ENCODE peak calls at places on chromosomes 3 and 15, in four cellular contexts. One of them, this sample, is unnamed.

GRCh38 chr15:26970712-26971210 is at the start of gene GABRG3:
- DNase-seq in HepG2: no peak
- DNase-seq in K562: no peak
- DNase-seq in HEK293T: no peak
- DNase-seq in this sample: no peak

GRCh38 chr3:7025581-7026300 is 164.8 kb downstream of the GRM7 start:
- DNase-seq in HepG2: no peak
- DNase-seq in HEK293T: no peak
- DNase-seq in K562: no peak
- DNase-seq in this sample: no peak

GRCh38 chr3:33246786-33247185 is 28.2 kb upstream of the SUSD5 start:
- DNase-seq in K562: no peak
- DNase-seq in HepG2: no peak
- DNase-seq in HEK293T: no peak
- DNase-seq in this sample: no peak

GRCh38 chr3:46950177-46950576 is 26.4 kb downstream of the CCDC12 start:
- DNase-seq in K562: no peak
- DNase-seq in HEK293T: no peak
- DNase-seq in HepG2: no peak
- DNase-seq in this sample: no peak

GRCh38 chr3:123194552-123194951 is 7.2 kb upstream of the SEC22A start:
- DNase-seq in HepG2: peak
- DNase-seq in K562: peak
- DNase-seq in HEK293T: peak
- DNase-seq in this sample: no peak

GRCh38 chr15:39976291-39977274 is 42.7 kb downstream of the EIF2AK4 start:
- DNase-seq in HEK293T: peak
- DNase-seq in K562: no peak
- DNase-seq in HepG2: peak
- DNase-seq in this sample: no peak

GRCh38 chr3:24471480-24471879 is 23.2 kb downstream of the THRB start:
- DNase-seq in K562: no peak
- DNase-seq in HEK293T: no peak
- DNase-seq in HepG2: no peak
- DNase-seq in this sample: no peak

GRCh38 chr15:75153565-75154248 is 48.0 kb upstream of the C15orf39 start:
- DNase-seq in HEK293T: no peak
- DNase-seq in HepG2: no peak
- DNase-seq in K562: no peak
- DNase-seq in this sample: no peak

GRCh38 chr3:148999806-149000205 is 8.5 kb downstream of the GYG1 start:
- DNase-seq in HEK293T: no peak
- DNase-seq in K562: no peak
- DNase-seq in HepG2: no peak
- DNase-seq in this sample: no peak

GRCh38 chr15:40990789-40991188 is 37.5 kb downstream of the CHAC1 start:
- DNase-seq in HEK293T: no peak
- DNase-seq in HepG2: no peak
- DNase-seq in K562: no peak
- DNase-seq in this sample: no peak

GRCh38 chr15:58924326-58924725 is 9.2 kb downstream of the SLTM start:
- DNase-seq in HEK293T: no peak
- DNase-seq in K562: no peak
- DNase-seq in HepG2: no peak
- DNase-seq in this sample: no peak

GRCh38 chr3:188264231-188265213 is 110.6 kb downstream of the LPP start:
- DNase-seq in HEK293T: no peak
- DNase-seq in HepG2: peak
- DNase-seq in K562: no peak
- DNase-seq in this sample: no peak

GRCh38 chr15:88391006-88391405 is 76.2 kb downstream of the MRPL46 start:
- DNase-seq in K562: no peak
- DNase-seq in HEK293T: no peak
- DNase-seq in HepG2: no peak
- DNase-seq in this sample: no peak

GRCh38 chr15:48868549-48868948 is 9.4 kb upstream of the EID1 start:
- DNase-seq in HEK293T: no peak
- DNase-seq in K562: no peak
- DNase-seq in HepG2: no peak
- DNase-seq in this sample: no peak

GRCh38 chr15:58701376-58701775 is 48.1 kb downstream of the ADAM10 start:
- DNase-seq in HepG2: no peak
- DNase-seq in HEK293T: no peak
- DNase-seq in K562: no peak
- DNase-seq in this sample: no peak

GRCh38 chr3:183192650-183193300 is 30.2 kb upstream of the LAMP3 start:
- DNase-seq in HEK293T: no peak
- DNase-seq in HepG2: no peak
- DNase-seq in K562: no peak
- DNase-seq in this sample: no peak

GRCh38 chr15:39784125-39784524 is 1.5 kb upstream of the FSIP1 start:
- DNase-seq in K562: no peak
- DNase-seq in HepG2: no peak
- DNase-seq in HEK293T: no peak
- DNase-seq in this sample: no peak

GRCh38 chr15:70318996-70319465 is 221.3 kb upstream of the TLE3 start:
- DNase-seq in HepG2: no peak
- DNase-seq in HEK293T: no peak
- DNase-seq in K562: no peak
- DNase-seq in this sample: no peak

GRCh38 chr3:129794319-129795201 is 99.0 kb downstream of the TMCC1 start:
- DNase-seq in HEK293T: peak
- DNase-seq in HepG2: peak
- DNase-seq in K562: no peak
- DNase-seq in this sample: no peak

GRCh38 chr3:111967071-111967470 is 11.8 kb upstream of the ABHD10 start:
- DNase-seq in K562: no peak
- DNase-seq in HepG2: no peak
- DNase-seq in HEK293T: no peak
- DNase-seq in this sample: no peak

GRCh38 chr3:188646592-188646991 is 492.6 kb downstream of the LPP start:
- DNase-seq in HEK293T: no peak
- DNase-seq in HepG2: no peak
- DNase-seq in K562: no peak
- DNase-seq in this sample: no peak

GRCh38 chr15:91853501-91853967 is at the start of gene SLCO3A1:
- DNase-seq in K562: peak
- DNase-seq in HEK293T: peak
- DNase-seq in HepG2: no peak
- DNase-seq in this sample: no peak

GRCh38 chr15:67146875-67147381 is 81.5 kb downstream of the SMAD3 start:
- DNase-seq in K562: no peak
- DNase-seq in HEK293T: no peak
- DNase-seq in HepG2: peak
- DNase-seq in this sample: no peak

GRCh38 chr3:62529230-62529629 is 155.9 kb upstream of the FEZF2 start:
- DNase-seq in HEK293T: peak
- DNase-seq in HepG2: peak
- DNase-seq in K562: peak
- DNase-seq in this sample: no peak

GRCh38 chr15:95874625-95875024 is 455.9 kb upstream of the NR2F2 start:
- DNase-seq in K562: no peak
- DNase-seq in HEK293T: no peak
- DNase-seq in HepG2: no peak
- DNase-seq in this sample: no peak

GRCh38 chr15:40329804-40330203 is 6.3 kb downstream of the INAFM2 start:
- DNase-seq in HEK293T: no peak
- DNase-seq in K562: no peak
- DNase-seq in HepG2: no peak
- DNase-seq in this sample: no peak

GRCh38 chr3:173747427-173747826 is 349.9 kb downstream of the NLGN1 start:
- DNase-seq in HepG2: no peak
- DNase-seq in HEK293T: no peak
- DNase-seq in K562: no peak
- DNase-seq in this sample: no peak
- TF ChIP-seq TARDBP in HepG2: no peak
- TF ChIP-seq TARDBP in HEK293T: no peak
- TF ChIP-seq TARDBP in K562: no peak
- TF ChIP-seq TARDBP in this sample: no peak

DNA sequence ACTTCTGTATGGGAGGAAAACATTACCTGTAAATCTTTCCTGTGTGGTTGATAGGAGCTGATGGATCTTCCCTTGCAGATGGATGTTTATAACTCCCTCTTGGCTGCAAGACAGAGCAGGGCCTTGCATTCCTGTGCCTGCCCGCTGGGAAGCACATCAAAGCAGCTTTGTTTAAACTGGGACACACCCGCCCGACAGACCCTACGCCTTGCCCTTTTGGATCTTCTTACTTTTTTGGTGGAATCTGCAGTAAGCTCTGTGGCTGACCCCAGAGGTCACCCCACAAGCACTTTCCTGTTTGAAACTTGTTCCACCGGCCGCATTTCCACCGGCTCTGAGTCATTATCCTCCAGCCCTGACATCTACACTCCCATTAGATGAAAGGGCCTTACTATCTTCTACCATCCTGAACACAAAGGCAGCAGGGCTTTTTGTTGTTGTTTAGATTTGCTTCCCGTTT is 244.1 kb upstream of the STT3B start:
- DNase-seq in K562: no peak
- DNase-seq in HEK293T: no peak
- DNase-seq in HepG2: peak
- DNase-seq in this sample: no peak
- TF ChIP-seq BHLHE40 in K562: no peak
- TF ChIP-seq BHLHE40 in HEK293T: no peak
- TF ChIP-seq BHLHE40 in HepG2: no peak
- TF ChIP-seq BHLHE40 in this sample: no peak

DNA sequence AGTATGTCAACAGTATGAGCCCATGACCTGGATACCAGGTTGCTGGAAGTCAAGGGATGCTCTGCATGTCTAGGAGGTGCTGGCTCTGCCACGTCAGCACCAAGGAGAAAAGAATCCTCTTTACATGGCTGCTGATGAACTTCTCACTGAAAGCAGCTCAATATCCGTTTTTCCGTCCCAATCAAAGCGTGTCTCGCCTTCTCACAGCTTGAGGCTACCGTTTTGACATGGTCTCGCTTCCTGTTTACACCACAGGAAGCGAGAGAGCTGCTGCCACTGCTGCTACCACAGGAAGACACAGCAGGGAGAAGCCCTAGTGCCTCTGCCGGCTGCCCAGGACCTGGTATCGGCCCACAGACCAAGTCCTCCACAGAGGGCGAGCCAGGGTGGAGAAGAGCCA is 27.3 kb downstream of the STARD5 start:
- DNase-seq in HEK293T: no peak
- DNase-seq in HepG2: no peak
- DNase-seq in K562: no peak
- DNase-seq in this sample: peak
- TF ChIP-seq TARDBP in HEK293T: no peak
- TF ChIP-seq TARDBP in HepG2: no peak
- TF ChIP-seq TARDBP in K562: no peak
- TF ChIP-seq TARDBP in this sample: peak

DNA sequence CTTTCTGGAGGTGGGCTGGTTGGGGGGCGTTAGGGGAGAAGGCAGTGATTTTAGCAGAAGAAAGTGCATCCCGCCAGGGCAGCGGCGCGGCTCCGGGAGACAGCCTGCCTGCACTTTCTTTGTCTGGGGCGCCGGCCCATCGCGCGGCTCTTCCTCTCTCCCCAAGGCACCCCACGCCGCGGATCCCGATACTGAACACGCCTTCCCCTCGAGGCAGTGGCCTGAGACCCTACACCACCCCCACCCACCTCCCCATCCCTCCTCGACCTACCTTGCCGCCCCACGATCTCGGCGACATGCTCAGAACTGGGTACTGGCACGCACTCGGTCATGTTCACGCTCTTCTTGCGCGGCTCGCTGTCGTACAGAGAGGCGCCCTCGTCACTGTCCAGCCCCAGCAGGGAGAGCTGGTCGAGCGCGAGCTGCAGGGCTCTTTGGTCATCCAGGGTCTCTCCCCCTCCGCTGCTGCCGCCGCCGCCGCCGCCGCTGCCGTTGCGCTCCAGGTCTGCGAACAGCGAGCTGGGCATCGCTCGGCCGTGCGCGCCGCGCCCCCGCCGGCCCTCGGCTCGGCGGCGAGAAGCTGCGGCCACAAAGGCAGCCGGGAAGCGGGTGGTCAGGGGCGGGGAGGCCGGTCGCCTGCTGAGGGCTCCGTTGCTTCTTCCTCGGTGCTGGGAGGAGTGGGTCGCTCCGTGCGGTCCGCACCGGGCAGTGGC is 483 bp downstream of the MEX3B start:
- DNase-seq in K562: no peak
- DNase-seq in HepG2: no peak
- DNase-seq in HEK293T: peak
- DNase-seq in this sample: no peak
- TF ChIP-seq BHLHE40 in K562: no peak
- TF ChIP-seq BHLHE40 in HepG2: no peak
- TF ChIP-seq BHLHE40 in HEK293T: no peak
- TF ChIP-seq BHLHE40 in this sample: no peak

GRCh38 chr3:157131861-157132260 is 28.1 kb downstream of the CCNL1 start:
- DNase-seq in HEK293T: no peak
- DNase-seq in K562: no peak
- DNase-seq in HepG2: no peak
- DNase-seq in this sample: no peak
- TF ChIP-seq TARDBP in HEK293T: no peak
- TF ChIP-seq TARDBP in K562: no peak
- TF ChIP-seq TARDBP in HepG2: no peak
- TF ChIP-seq TARDBP in this sample: no peak

DNA sequence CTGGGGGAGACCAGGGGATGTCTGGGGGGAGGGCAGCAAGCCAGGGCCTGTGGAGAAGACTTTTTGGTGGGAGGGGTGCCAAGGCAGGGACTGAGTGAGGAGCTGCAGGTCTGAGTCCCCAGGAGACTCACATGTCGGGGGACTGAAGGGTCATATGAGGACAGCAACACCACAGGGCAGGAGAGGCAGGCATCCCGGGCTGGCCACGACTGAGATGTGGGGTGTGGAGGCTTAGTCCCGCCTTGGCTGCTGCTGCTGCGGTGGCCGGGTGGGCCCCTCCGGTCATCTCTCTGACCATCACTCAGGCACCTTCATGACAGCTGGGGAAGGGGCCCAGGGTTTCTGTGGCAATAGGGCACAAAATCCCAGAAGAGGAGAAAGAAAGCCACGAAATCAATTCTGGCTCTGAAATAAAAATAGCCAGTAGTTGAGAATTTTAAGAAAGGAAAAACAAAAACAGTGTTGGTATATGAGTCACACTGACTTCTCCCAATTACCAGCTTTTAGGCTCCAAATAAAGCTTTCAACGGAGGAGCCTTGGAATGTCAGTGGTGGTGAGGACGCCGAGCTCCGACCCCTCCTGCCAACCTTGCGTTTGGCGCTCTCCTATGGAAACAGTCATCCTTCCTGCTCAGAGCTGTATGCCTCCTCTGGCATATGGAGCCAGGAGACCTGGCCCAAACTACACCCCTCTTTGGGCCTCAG is 52.9 kb upstream of the ITGA11 start:
- DNase-seq in HepG2: no peak
- DNase-seq in K562: no peak
- DNase-seq in HEK293T: no peak
- DNase-seq in this sample: no peak
- TF ChIP-seq BHLHE40 in HepG2: no peak
- TF ChIP-seq BHLHE40 in K562: no peak
- TF ChIP-seq BHLHE40 in HEK293T: no peak
- TF ChIP-seq BHLHE40 in this sample: no peak